ENCODE peak calls at places on chromosomes 5 and 9, in ten cellular contexts. S is amniotic stem cell; V is AG08395; P is A549; F is DMS79 treated with DMSO at 0.1 percent for 48 hours; W is CD8-positive, alpha-beta memory T cell; T is NCI-H2029 treated with DMSO at 0.1 percent for 48 hours; J is HEK293T; Q is activated gamma-delta T cell treated with anti-CD3 and anti-CD28 coated beads, Interleukin-2, amount 50 U/mL, for 16 hours; M is PC-9. D is an unnamed sample.

GRCh38 chr9:77038281-77039036 is 19.0 kb downstream of the FOXB2 start:
- DNase-seq in S (no peak), V (no peak), P (no peak), F (no peak), W (no peak), T (no peak), J (no peak), Q (no peak), M (no peak), D (no peak)

GRCh38 chr9:133558191-133559126 is 24.0 kb downstream of the ADAMTSL2 start:
- DNase-seq in S (peak; percentile 81), V (peak; percentile 92), P (no peak), F (no peak), W (no peak), T (no peak), J (peak; percentile 34), Q (peak; percentile 11), M (no peak), D (peak; percentile 79)

GRCh38 chr5:8188874-8189588 is 320.1 kb downstream of the MTRR start:
- DNase-seq in S (no peak), V (no peak), P (no peak), F (no peak), W (no peak), T (peak; percentile 56), J (no peak), Q (no peak), M (no peak), D (no peak)

GRCh38 chr5:123538670-123539459 is 26.9 kb downstream of the CSNK1G3 start:
- DNase-seq in S (no peak), V (no peak), P (peak; percentile 9), F (no peak), W (no peak), T (no peak), J (no peak), Q (no peak), M (no peak), D (peak; percentile 21)

GRCh38 chr5:127961006-127961763 is 122.4 kb upstream of the SLC12A2 start:
- DNase-seq in S (no peak), V (no peak), P (no peak), F (no peak), W (no peak), T (no peak), J (no peak), Q (no peak), M (no peak), D (no peak)

GRCh38 chr5:91332267-91333044 is 50.7 kb downstream of the ARRDC3 start:
- DNase-seq in S (no peak), V (peak; percentile 47), P (peak; percentile 85), F (no peak), W (no peak), T (peak; percentile 39), J (no peak), Q (no peak), M (peak; percentile 55), D (peak; percentile 74)

GRCh38 chr5:139422307-139422893 is 16.9 kb downstream of the DNAJC18 start:
- DNase-seq in S (no peak), V (peak; percentile 82), P (peak; percentile 69), F (peak; percentile 13), W (peak; percentile 73), T (peak; percentile 82), J (peak; percentile 79), Q (peak; percentile 24), M (peak; percentile 33), D (peak; percentile 73)

GRCh38 chr9:35537898-35538297 is 48.0 kb downstream of the RUSC2 start:
- DNase-seq in S (no peak), V (no peak), P (no peak), F (no peak), W (no peak), T (no peak), J (no peak), Q (no peak), M (no peak), D (no peak)

GRCh38 chr9:124214596-124215550 is 42.9 kb upstream of the NEK6 start:
- DNase-seq in S (no peak), V (no peak), P (no peak), F (no peak), W (no peak), T (no peak), J (no peak), Q (no peak), M (no peak), D (no peak)

GRCh38 chr9:75088646-75089368 is 493 bp downstream of the OSTF1 start:
- DNase-seq in S (peak; percentile 62), V (peak; percentile 77), P (peak; percentile 54), F (peak; percentile 1), W (no peak), T (peak; percentile 62), J (peak; percentile 40), Q (no peak), M (no peak), D (peak; percentile 47)

GRCh38 chr9:101625871-101626270 is 31.1 kb upstream of the PPP3R2 start:
- DNase-seq in S (no peak), V (no peak), P (no peak), F (no peak), W (no peak), T (no peak), J (no peak), Q (no peak), M (no peak), D (peak; percentile 60)

GRCh38 chr9:7033611-7034010 is 275.8 kb downstream of the KDM4C start:
- DNase-seq in S (no peak), V (no peak), P (no peak), F (peak; percentile 49), W (no peak), T (no peak), J (no peak), Q (no peak), M (no peak), D (no peak)

GRCh38 chr9:127004946-127005769 is 90.6 kb downstream of the RALGPS1 start:
- DNase-seq in S (no peak), V (no peak), P (no peak), F (peak; percentile 62), W (peak; percentile 82), T (no peak), J (no peak), Q (peak; percentile 46), M (peak; percentile 41), D (peak; percentile 6)

GRCh38 chr5:8134609-8135008 is 265.7 kb downstream of the MTRR start:
- DNase-seq in S (no peak), V (no peak), P (no peak), F (no peak), W (no peak), T (no peak), J (no peak), Q (no peak), M (no peak), D (no peak)

GRCh38 chr5:90645024-90645610 is 86.5 kb downstream of the ADGRV1 start:
- DNase-seq in S (no peak), V (no peak), P (peak; percentile 4), F (no peak), W (no peak), T (no peak), J (no peak), Q (no peak), M (no peak), D (peak; percentile 18)

GRCh38 chr5:181192337-181193046 is 12.5 kb downstream of the TRIM7 start:
- DNase-seq in S (no peak), V (no peak), P (no peak), F (no peak), W (no peak), T (no peak), J (no peak), Q (no peak), M (no peak), D (no peak)

GRCh38 chr5:135437796-135438560 is 9.2 kb downstream of the DCANP1 start:
- DNase-seq in S (peak; percentile 69), V (peak; percentile 91), P (no peak), F (peak; percentile 55), W (no peak), T (peak; percentile 91), J (no peak), Q (no peak), M (peak; percentile 86), D (peak; percentile 85)

GRCh38 chr5:91186101-91186500 is 197.0 kb downstream of the ARRDC3 start:
- DNase-seq in S (no peak), V (no peak), P (no peak), F (no peak), W (no peak), T (no peak), J (no peak), Q (no peak), M (no peak), D (no peak)

D was measured in brain microvascular endothelial cell.